ENCODE peak calls at places on chromosomes 13 and 19, in seven cellular contexts. T is left lung, D is adrenal gland, J is testis, O is tibial nerve, Z is NT2/D1, L is kidney epithelial cell. I is an unnamed sample. For H3K36me3, the result is how much of the 10 kb centered on the place peaks cover.

GRCh38 chr19:11843741-11844140 is 4.8 kb upstream of the ZNF439 start:
- DNase-seq in D (no peak), Z (no peak), T (no peak), L (no peak), J (peak), O (no peak), I (no peak)

GRCh38 chr13:26132756-26133155 is 80.9 kb upstream of the SHISA2 start:
- DNase-seq in T (no peak), D (no peak), J (peak), Z (peak), L (no peak), O (no peak), I (no peak)

GRCh38 chr13:33624740-33625139 is 193.2 kb upstream of the RFC3 start:
- DNase-seq in L (no peak), J (no peak), Z (no peak), D (no peak), O (no peak), T (no peak), I (no peak)

GRCh38 chr19:17194608-17195007 is 20.5 kb upstream of the USE1 start:
- DNase-seq in T (no peak), Z (no peak), J (no peak), O (no peak), D (no peak), L (no peak), I (no peak)

GRCh38 chr19:45509692-45510015 is 2.4 kb downstream of the VASP start:
- DNase-seq in O (no peak), J (no peak), Z (no peak), D (no peak), L (no peak), T (no peak), I (no peak)

GRCh38 chr13:95254341-95254740 is 46.9 kb downstream of the ABCC4 start:
- DNase-seq in J (no peak), O (no peak), Z (no peak), L (no peak), D (no peak), T (no peak), I (no peak)

GRCh38 chr13:25738342-25738771 is 313.5 kb downstream of the SHISA2 start:
- DNase-seq in T (no peak), J (no peak), D (no peak), O (no peak), Z (no peak), L (peak), I (no peak)

GRCh38 chr13:29861694-29862110 is 11.3 kb upstream of the UBL3 start:
- DNase-seq in Z (no peak), O (no peak), T (no peak), J (no peak), D (no peak), L (peak), I (no peak)

GRCh38 chr19:38993271-38993670 is 17.7 kb upstream of the FBXO17 start:
- DNase-seq in T (no peak), J (no peak), D (no peak), L (peak), O (no peak), Z (no peak), I (no peak)
- H3K36me3 ChIP-seq in T (under half), J (under half), D (under half), L (under half), O (under half), Z (under half), I (under half)

GRCh38 chr13:104442541-104442940 is 1376.3 kb upstream of the SLC10A2 start:
- DNase-seq in L (peak), T (no peak), O (no peak), J (no peak), Z (no peak), D (no peak), I (no peak)
- H3K36me3 ChIP-seq in L (under half), T (under half), O (under half), J (under half), Z (under half), D (under half), I (under half)

GRCh38 chr19:32438751-32439150 is 33.2 kb downstream of the DPY19L3 start:
- DNase-seq in T (no peak), D (no peak), L (no peak), O (no peak), Z (no peak), J (no peak), I (no peak)
- H3K36me3 ChIP-seq in T (half or more), D (under half), L (under half), O (under half), Z (under half), J (under half), I (under half)

DNA sequence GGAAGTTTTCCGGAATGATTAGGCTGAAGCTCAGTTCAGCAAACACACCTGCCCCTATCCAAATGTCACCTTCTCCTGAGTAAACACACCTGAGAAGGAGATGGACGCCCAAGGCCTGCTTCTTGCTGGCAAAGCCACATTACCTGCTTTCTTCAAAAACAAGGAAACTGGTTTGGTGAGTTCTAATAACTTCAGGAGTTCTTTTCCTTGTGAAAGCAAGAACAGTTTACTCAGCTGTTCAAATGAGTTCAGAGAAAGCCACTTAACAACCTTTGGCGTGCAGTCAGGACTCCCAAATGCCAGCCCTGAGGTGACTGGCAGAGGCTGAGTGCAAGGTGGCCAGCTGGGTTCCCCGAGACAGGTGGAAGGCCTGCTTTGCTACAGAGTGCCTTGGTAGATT is 160.5 kb downstream of the STK24 start:
- DNase-seq in J (no peak), D (no peak), O (no peak), L (peak), T (peak), Z (no peak), I (no peak)
- H3K36me3 ChIP-seq in J (under half), D (under half), O (under half), L (under half), T (under half), Z (under half), I (under half)

DNA sequence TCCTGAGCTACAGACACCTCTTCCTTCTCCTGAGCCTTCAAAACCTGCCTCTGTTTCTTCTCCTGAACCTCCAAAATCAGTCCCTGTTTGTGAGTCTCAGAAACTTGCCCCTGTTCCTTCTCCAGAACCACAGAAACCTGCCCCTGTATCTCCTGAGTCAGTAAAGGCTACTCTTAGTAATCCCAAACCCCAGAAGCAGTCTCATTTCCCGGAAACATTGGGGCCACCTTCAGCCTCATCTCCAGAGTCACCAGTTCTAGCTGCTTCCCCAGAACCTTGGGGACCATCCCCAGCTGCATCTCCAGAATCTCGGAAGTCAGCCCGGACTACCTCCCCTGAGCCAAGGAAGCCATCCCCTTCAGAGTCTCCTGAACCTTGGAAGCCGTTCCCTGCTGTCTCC is 10.0 kb downstream of the CHAMP1 start:
- DNase-seq in J (no peak), T (no peak), L (no peak), O (no peak), D (no peak), Z (no peak), I (no peak)
- H3K36me3 ChIP-seq in J (under half), T (half or more), L (under half), O (under half), D (under half), Z (half or more), I (half or more)